ENCODE peak calls at places on chromosomes 4 and X, in seven cellular contexts. One of them, this sample, is unnamed.

GRCh38 chr4:2299794-2300193 is 37.9 kb upstream of the MXD4 start:
- DNase-seq in NCI-H2081: no peak
- DNase-seq in endothelial cell of umbilical vein: no peak
- DNase-seq in T-helper 9 cell: no peak
- DNase-seq in CD4-positive, alpha-beta T cell: no peak
- DNase-seq in T1000: no peak
- DNase-seq in H9: no peak
- DNase-seq in this sample: no peak

GRCh38 chr4:7620086-7620813 is 185.5 kb upstream of the PSAPL1 start:
- DNase-seq in NCI-H2081: no peak
- DNase-seq in endothelial cell of umbilical vein: no peak
- DNase-seq in T-helper 9 cell: no peak
- DNase-seq in CD4-positive, alpha-beta T cell: no peak
- DNase-seq in T1000: no peak
- DNase-seq in H9: no peak
- DNase-seq in this sample: no peak

GRCh38 chrX:13574600-13574999 is 5.2 kb downstream of the EGFL6 start:
- DNase-seq in NCI-H2081: no peak
- DNase-seq in endothelial cell of umbilical vein: no peak
- DNase-seq in T-helper 9 cell: no peak
- DNase-seq in CD4-positive, alpha-beta T cell: no peak
- DNase-seq in T1000: no peak
- DNase-seq in H9: no peak
- DNase-seq in this sample: no peak

GRCh38 chr4:7328162-7328912 is 106.4 kb downstream of the PSAPL1 start:
- DNase-seq in NCI-H2081: no peak
- DNase-seq in endothelial cell of umbilical vein: no peak
- DNase-seq in T-helper 9 cell: no peak
- DNase-seq in CD4-positive, alpha-beta T cell: no peak
- DNase-seq in T1000: no peak
- DNase-seq in H9: no peak
- DNase-seq in this sample: no peak

GRCh38 chr4:2624782-2625548 is 88.5 kb downstream of the FAM193A start:
- DNase-seq in NCI-H2081: no peak
- DNase-seq in endothelial cell of umbilical vein: no peak
- DNase-seq in T-helper 9 cell: no peak
- DNase-seq in CD4-positive, alpha-beta T cell: no peak
- DNase-seq in T1000: no peak
- DNase-seq in H9: no peak
- DNase-seq in this sample: no peak

GRCh38 chr4:189143255-189143654 is 797.4 kb upstream of the FRG1 start:
- DNase-seq in NCI-H2081: no peak
- DNase-seq in endothelial cell of umbilical vein: no peak
- DNase-seq in T-helper 9 cell: no peak
- DNase-seq in CD4-positive, alpha-beta T cell: no peak
- DNase-seq in T1000: peak; percentile 77
- DNase-seq in H9: no peak
- DNase-seq in this sample: no peak

GRCh38 chr4:73698217-73698616 is 42.2 kb upstream of the CXCL8 start:
- DNase-seq in NCI-H2081: no peak
- DNase-seq in endothelial cell of umbilical vein: peak; percentile 95
- DNase-seq in T-helper 9 cell: no peak
- DNase-seq in CD4-positive, alpha-beta T cell: no peak
- DNase-seq in T1000: peak; percentile 13
- DNase-seq in H9: no peak
- DNase-seq in this sample: peak; percentile 89

GRCh38 chr4:7322166-7322991 is 112.4 kb downstream of the PSAPL1 start:
- DNase-seq in NCI-H2081: no peak
- DNase-seq in endothelial cell of umbilical vein: no peak
- DNase-seq in T-helper 9 cell: no peak
- DNase-seq in CD4-positive, alpha-beta T cell: no peak
- DNase-seq in T1000: no peak
- DNase-seq in H9: peak; percentile 49
- DNase-seq in this sample: no peak

GRCh38 chrX:10656214-10656613 is 35.8 kb upstream of the MID1 start:
- DNase-seq in NCI-H2081: peak; percentile 88
- DNase-seq in endothelial cell of umbilical vein: no peak
- DNase-seq in T-helper 9 cell: no peak
- DNase-seq in CD4-positive, alpha-beta T cell: no peak
- DNase-seq in T1000: no peak
- DNase-seq in H9: no peak
- DNase-seq in this sample: no peak

GRCh38 chr4:141636771-141637460 is 533 bp downstream of the IL15 start:
- DNase-seq in NCI-H2081: peak; percentile 15
- DNase-seq in endothelial cell of umbilical vein: peak; percentile 74
- DNase-seq in T-helper 9 cell: peak; percentile 18
- DNase-seq in CD4-positive, alpha-beta T cell: no peak
- DNase-seq in T1000: no peak
- DNase-seq in H9: peak; percentile 61
- DNase-seq in this sample: peak; percentile 42

GRCh38 chr4:156654410-156654809 is 317.2 kb downstream of the PDGFC start:
- DNase-seq in NCI-H2081: no peak
- DNase-seq in endothelial cell of umbilical vein: no peak
- DNase-seq in T-helper 9 cell: no peak
- DNase-seq in CD4-positive, alpha-beta T cell: no peak
- DNase-seq in T1000: no peak
- DNase-seq in H9: no peak
- DNase-seq in this sample: no peak

GRCh38 chrX:67619253-67619652 is 75.4 kb downstream of the AR start:
- DNase-seq in NCI-H2081: no peak
- DNase-seq in endothelial cell of umbilical vein: peak; percentile 66
- DNase-seq in T-helper 9 cell: no peak
- DNase-seq in CD4-positive, alpha-beta T cell: no peak
- DNase-seq in T1000: peak; percentile 13
- DNase-seq in H9: no peak
- DNase-seq in this sample: peak; percentile 77

GRCh38 chr4:10161840-10162239 is 45.2 kb upstream of the WDR1 start:
- DNase-seq in NCI-H2081: no peak
- DNase-seq in endothelial cell of umbilical vein: no peak
- DNase-seq in T-helper 9 cell: peak; percentile 3
- DNase-seq in CD4-positive, alpha-beta T cell: peak; percentile 37
- DNase-seq in T1000: no peak
- DNase-seq in H9: no peak
- DNase-seq in this sample: no peak

GRCh38 chr4:41507292-41507933 is 30.5 kb upstream of the LIMCH1 start:
- DNase-seq in NCI-H2081: no peak
- DNase-seq in endothelial cell of umbilical vein: no peak
- DNase-seq in T-helper 9 cell: no peak
- DNase-seq in CD4-positive, alpha-beta T cell: no peak
- DNase-seq in T1000: no peak
- DNase-seq in H9: no peak
- DNase-seq in this sample: no peak

GRCh38 chr4:111994392-111994791 is 150.9 kb upstream of the FAM241A start:
- DNase-seq in NCI-H2081: no peak
- DNase-seq in endothelial cell of umbilical vein: no peak
- DNase-seq in T-helper 9 cell: no peak
- DNase-seq in CD4-positive, alpha-beta T cell: no peak
- DNase-seq in T1000: no peak
- DNase-seq in H9: no peak
- DNase-seq in this sample: no peak

GRCh38 chrX:31715675-31716074 is 643.8 kb upstream of the FTHL17 start:
- DNase-seq in NCI-H2081: no peak
- DNase-seq in endothelial cell of umbilical vein: no peak
- DNase-seq in T-helper 9 cell: no peak
- DNase-seq in CD4-positive, alpha-beta T cell: no peak
- DNase-seq in T1000: no peak
- DNase-seq in H9: no peak
- DNase-seq in this sample: no peak

GRCh38 chr4:152102184-152103000 is 341.6 kb upstream of the GATB start:
- DNase-seq in NCI-H2081: no peak
- DNase-seq in endothelial cell of umbilical vein: peak; percentile 13
- DNase-seq in T-helper 9 cell: no peak
- DNase-seq in CD4-positive, alpha-beta T cell: no peak
- DNase-seq in T1000: no peak
- DNase-seq in H9: no peak
- DNase-seq in this sample: no peak

GRCh38 chr4:163048447-163048846 is 118.2 kb downstream of the NAF1 start:
- DNase-seq in NCI-H2081: peak; percentile 14
- DNase-seq in endothelial cell of umbilical vein: peak; percentile 8
- DNase-seq in T-helper 9 cell: no peak
- DNase-seq in CD4-positive, alpha-beta T cell: no peak
- DNase-seq in T1000: no peak
- DNase-seq in H9: peak; percentile 49
- DNase-seq in this sample: peak; percentile 9

GRCh38 chr4:103244251-103244650 is 46.1 kb upstream of the CENPE start:
- DNase-seq in NCI-H2081: no peak
- DNase-seq in endothelial cell of umbilical vein: no peak
- DNase-seq in T-helper 9 cell: no peak
- DNase-seq in CD4-positive, alpha-beta T cell: no peak
- DNase-seq in T1000: no peak
- DNase-seq in H9: no peak
- DNase-seq in this sample: no peak

GRCh38 chr4:78776729-78777555 is 792 bp downstream of the BMP2K start:
- DNase-seq in NCI-H2081: no peak
- DNase-seq in endothelial cell of umbilical vein: peak; percentile 64
- DNase-seq in T-helper 9 cell: peak; percentile 22
- DNase-seq in CD4-positive, alpha-beta T cell: peak; percentile 56
- DNase-seq in T1000: peak; percentile 23
- DNase-seq in H9: peak; percentile 45
- DNase-seq in this sample: peak; percentile 51

GRCh38 chrX:48613502-48614160 is 16.3 kb downstream of the WDR13 start:
- DNase-seq in NCI-H2081: no peak
- DNase-seq in endothelial cell of umbilical vein: no peak
- DNase-seq in T-helper 9 cell: no peak
- DNase-seq in CD4-positive, alpha-beta T cell: no peak
- DNase-seq in T1000: no peak
- DNase-seq in H9: no peak
- DNase-seq in this sample: no peak

GRCh38 chrX:53831662-53832635 is 145.4 kb upstream of the HUWE1 start:
- DNase-seq in NCI-H2081: peak; percentile 29
- DNase-seq in endothelial cell of umbilical vein: peak; percentile 44
- DNase-seq in T-helper 9 cell: peak; percentile 11
- DNase-seq in CD4-positive, alpha-beta T cell: peak; percentile 34
- DNase-seq in T1000: no peak
- DNase-seq in H9: peak; percentile 58
- DNase-seq in this sample: peak; percentile 4

This sample was measured in dermis microvascular lymphatic vessel endothelial cell.